ENCODE peak calls at places on chromosomes 2 and 18, in five cellular contexts. C is adrenal gland; Q is PC-9; R is CD8-positive, alpha-beta T cell; N is mammary epithelial cell. D is an unnamed sample.

GRCh38 chr2:138209009-138209408 is 244.7 kb downstream of the HNMT start:
- DNase-seq in N (peak; percentile 63), C (no peak), R (no peak), Q (no peak), D (no peak)

GRCh38 chr2:46334389-46335345 is 37.5 kb downstream of the EPAS1 start:
- DNase-seq in C (no peak), Q (no peak), N (peak; percentile 94), R (no peak), D (no peak)

GRCh38 chr2:43539991-43540860 is 55.6 kb downstream of the THADA start:
- DNase-seq in N (peak; percentile 81), Q (peak; percentile 48), R (no peak), C (peak; percentile 62), D (no peak)

GRCh38 chr2:237721828-237722227 is 76.8 kb upstream of the RBM44 start:
- DNase-seq in N (no peak), R (no peak), Q (no peak), C (no peak), D (no peak)

GRCh38 chr2:109062558-109063325 is 66.3 kb upstream of the SH3RF3 start:
- DNase-seq in C (no peak), N (no peak), R (no peak), Q (no peak), D (no peak)

GRCh38 chr2:157857881-157858280 is 18.2 kb downstream of the ACVR1 start:
- DNase-seq in C (no peak), Q (peak; percentile 48), N (no peak), R (no peak), D (no peak)

GRCh38 chr2:197847666-197848401 is 43.4 kb downstream of the PLCL1 start:
- DNase-seq in N (peak; percentile 45), R (no peak), Q (no peak), C (no peak), D (no peak)

GRCh38 chr18:54717673-54718435 is 110.4 kb upstream of the RAB27B start:
- DNase-seq in C (no peak), R (peak; percentile 30), N (no peak), Q (no peak), D (peak; percentile 22)

GRCh38 chr2:30072250-30072842 is 74.5 kb upstream of the YPEL5 start:
- DNase-seq in Q (peak; percentile 53), R (peak; percentile 51), C (peak; percentile 70), N (peak; percentile 55), D (peak; percentile 45)

GRCh38 chr18:68679531-68679930 is 35.4 kb downstream of the TMX3 start:
- DNase-seq in R (no peak), C (no peak), N (no peak), Q (no peak), D (no peak)

GRCh38 chr18:12391487-12392136 is 14.6 kb upstream of the AFG3L2 start:
- DNase-seq in C (peak; percentile 70), R (peak; percentile 58), Q (no peak), N (peak; percentile 48), D (peak; percentile 64)

GRCh38 chr2:56168163-56168562 is 15.6 kb upstream of the CCDC85A start:
- DNase-seq in C (no peak), Q (no peak), N (peak; percentile 8), R (no peak), D (no peak)

GRCh38 chr2:151828143-151828889 is at the start of gene ARL5A:
- DNase-seq in Q (peak; percentile 72), R (peak; percentile 92), N (peak; percentile 93), C (peak; percentile 95), D (peak; percentile 96)

GRCh38 chr2:102080451-102081054 is 62.0 kb upstream of the IL1R1 start:
- DNase-seq in N (peak; percentile 72), C (no peak), R (no peak), Q (no peak), D (no peak)

GRCh38 chr2:70118798-70119454 is 31.6 kb downstream of the PCBP1 start:
- DNase-seq in Q (no peak), N (no peak), C (no peak), R (no peak), D (no peak)

GRCh38 chr18:62881509-62882016 is 166.2 kb downstream of the PHLPP1 start:
- DNase-seq in Q (peak; percentile 97), R (no peak), C (peak; percentile 23), N (peak; percentile 92), D (no peak)

GRCh38 chr2:223835701-223836532 is 1.5 kb downstream of the AP1S3 start:
- DNase-seq in N (peak; percentile 73), C (no peak), Q (peak; percentile 87), R (no peak), D (no peak)
- H3K4me3 ChIP-seq in N (peak overlapping the region; percentile 76), C (no peak overlapping the region), Q (peak overlapping the region; percentile 89), R (no peak overlapping the region), D (no peak overlapping the region)

GRCh38 chr18:48827321-48828200 is 123.2 kb downstream of the SMAD7 start:
- DNase-seq in C (no peak), Q (peak; percentile 51), N (no peak), R (no peak), D (no peak)

GRCh38 chr18:48831113-48831759 is 119.5 kb downstream of the SMAD7 start:
- DNase-seq in Q (no peak), R (no peak), C (no peak), N (no peak), D (no peak)

GRCh38 chr18:48828713-48829442 is 121.9 kb downstream of the SMAD7 start:
- DNase-seq in C (no peak), N (no peak), Q (no peak), R (no peak), D (no peak)

GRCh38 chr18:48828201-48828580 is 122.6 kb downstream of the SMAD7 start:
- DNase-seq in R (no peak), N (no peak), Q (no peak), C (no peak), D (no peak)

DNA sequence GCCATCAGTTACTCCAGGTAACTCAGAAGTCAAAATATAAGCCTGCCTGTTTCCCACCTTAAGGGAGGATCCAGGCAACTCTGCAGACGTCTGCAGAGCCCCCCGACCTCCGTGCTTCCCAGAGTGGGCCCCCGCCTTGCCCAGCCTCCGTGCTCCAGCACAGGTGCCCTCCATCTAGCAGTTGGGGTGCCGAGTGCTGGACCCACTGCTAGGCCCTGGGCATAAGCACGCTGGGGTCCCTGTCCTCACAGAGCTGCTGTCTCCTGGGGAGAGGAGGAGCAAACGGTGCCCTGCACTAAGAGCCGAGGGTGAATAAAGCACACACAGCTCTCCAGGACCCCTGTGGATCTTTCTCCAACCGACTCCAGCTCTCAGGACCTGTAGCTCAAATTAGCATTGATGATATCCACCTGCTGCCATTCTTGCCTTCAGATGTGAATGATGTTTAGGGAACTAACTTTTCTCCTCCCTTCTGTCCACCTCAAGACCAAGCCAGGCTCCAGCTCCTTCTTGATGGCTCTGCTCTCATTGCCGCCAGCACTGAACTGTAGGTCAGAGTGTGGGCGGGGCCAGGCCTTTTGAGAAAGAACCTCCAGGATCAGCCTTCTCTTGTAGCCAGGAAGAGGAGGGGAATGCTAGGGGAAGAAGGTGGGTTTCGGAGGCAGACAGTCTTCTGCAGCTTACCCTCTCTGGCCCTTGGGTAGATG is 121.2 kb downstream of the SMAD7 start:
- DNase-seq in R (no peak), C (no peak), N (no peak), Q (no peak), D (no peak)
- H3K4me1 ChIP-seq in R (peaks cover 28% of the 10 kb centered on the region), C (no peaks in the 10 kb centered on the region), N (peaks cover 38% of the 10 kb centered on the region), Q (peaks cover 49% of the 10 kb centered on the region), D (peaks cover 38% of the 10 kb centered on the region)

GRCh38 chr2:176544579-176545365 is 275.5 kb downstream of the MTX2 start:
- DNase-seq in N (no peak), Q (no peak), R (no peak), C (no peak), D (no peak)

GRCh38 chr2:176542456-176542855 is 273.2 kb downstream of the MTX2 start:
- DNase-seq in R (no peak), C (no peak), Q (no peak), N (no peak), D (no peak)

GRCh38 chr2:176546550-176546949 is 277.3 kb downstream of the MTX2 start:
- DNase-seq in R (no peak), Q (no peak), N (no peak), C (no peak), D (no peak)

GRCh38 chr2:176540995-176541394 is 271.8 kb downstream of the MTX2 start:
- DNase-seq in R (no peak), Q (no peak), C (no peak), N (no peak), D (no peak)

DNA sequence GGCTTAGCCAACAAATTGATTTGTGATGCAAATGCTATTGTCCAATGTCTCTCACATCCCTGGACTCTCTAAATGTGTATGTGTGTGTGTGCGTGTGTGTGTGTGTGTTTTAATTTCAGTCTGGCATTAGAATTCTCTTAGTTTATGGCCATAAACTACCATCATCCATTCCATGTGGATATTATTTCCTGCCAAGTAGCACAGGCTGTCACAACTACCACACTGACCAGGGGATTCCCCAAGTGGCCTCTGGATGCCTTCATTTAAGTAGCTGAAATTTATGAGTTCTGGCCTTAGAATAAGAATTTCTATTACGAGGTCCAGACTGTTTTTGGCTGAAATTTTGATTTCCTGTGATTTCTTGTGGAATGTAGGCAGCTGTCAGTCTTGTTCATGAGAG is 276.4 kb downstream of the MTX2 start:
- DNase-seq in Q (no peak), N (no peak), R (no peak), C (no peak), D (no peak)
- H3K4me3 ChIP-seq in Q (no peak overlapping the region), N (no peak overlapping the region), R (no peak overlapping the region), C (no peak overlapping the region), D (no peak overlapping the region)

GRCh38 chr2:74556159-74556558 is 1.6 kb downstream of the DOK1 start:
- DNase-seq in Q (no peak), N (no peak), R (no peak), C (no peak), D (no peak)

GRCh38 chr2:74553892-74554820 is at the start of the genes DOK1 and LOXL3:
- DNase-seq in R (peak; percentile 82), C (peak; percentile 89), Q (peak; percentile 57), N (no peak), D (peak; percentile 88)

GRCh38 chr2:74556831-74557370 is 2.4 kb downstream of the DOK1 start:
- DNase-seq in R (no peak), Q (no peak), C (no peak), N (no peak), D (no peak)

GRCh38 chr2:74554821-74555531 is 456 bp downstream of the DOK1 start:
- DNase-seq in C (peak; percentile 50), R (peak; percentile 46), Q (no peak), N (no peak), D (peak; percentile 39)

GRCh38 chr2:74555610-74556103 is 1.1 kb downstream of the DOK1 start:
- DNase-seq in N (no peak), C (no peak), Q (no peak), R (no peak), D (no peak)
- H3K4me1 ChIP-seq in N (peaks cover 16% of the 10 kb centered on the region), C (no peaks in the 10 kb centered on the region), Q (peaks cover 5% of the 10 kb centered on the region), R (peaks cover 13% of the 10 kb centered on the region), D (peaks cover 8% of the 10 kb centered on the region)

DNA sequence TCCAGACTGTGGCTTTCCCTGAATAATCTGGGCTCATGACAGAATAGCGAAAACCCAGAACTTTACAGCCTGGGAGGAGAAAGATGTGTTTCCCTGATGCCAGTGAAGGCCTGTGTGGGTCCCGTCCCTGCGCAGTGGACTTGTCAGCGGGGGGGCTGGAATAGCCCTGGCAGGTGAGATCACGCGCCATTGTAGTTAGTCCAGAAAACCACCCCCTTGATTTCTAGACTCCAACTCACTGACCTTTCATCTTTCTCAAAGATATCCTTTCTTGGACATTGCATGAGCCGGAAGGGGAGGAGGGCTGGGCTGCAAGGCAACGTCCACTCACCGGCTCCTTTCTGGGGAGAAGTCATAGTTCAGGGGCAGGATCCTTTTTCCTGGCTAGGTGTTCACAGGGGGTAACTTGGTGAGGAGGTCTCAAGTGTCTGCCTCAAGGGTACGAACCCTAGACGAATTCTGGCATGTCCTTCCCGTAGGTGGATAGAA is 22.2 kb upstream of the ASAP2 start:
- DNase-seq in C (no peak), N (no peak), Q (no peak), R (no peak), D (no peak)
- H3K4me3 ChIP-seq in C (no peak overlapping the region), N (no peak overlapping the region), Q (no peak overlapping the region), R (no peak overlapping the region), D (no peak overlapping the region)

GRCh38 chr2:223900066-223900465 is 45.1 kb downstream of the WDFY1 start:
- DNase-seq in N (no peak), Q (no peak), C (no peak), R (no peak), D (no peak)
- H3K4me1 ChIP-seq in N (peaks cover 6% of the 10 kb centered on the region), Q (peaks cover 9% of the 10 kb centered on the region), C (no peaks in the 10 kb centered on the region), R (no peaks in the 10 kb centered on the region), D (no peaks in the 10 kb centered on the region)